ENCODE peak calls at places on chromosomes 3 and 15, in six cellular contexts. Z is breast epithelium, R is tibial artery, J is A549, T is DND-41, O is cardiac muscle cell. C is an unnamed sample.

GRCh38 chr15:66215811-66216210 is 37.7 kb downstream of the MEGF11 start:
- DNase-seq in Z (no peak), R (no peak), J (no peak), T (no peak), O (no peak), C (no peak)

GRCh38 chr3:41148901-41149300 is 50.4 kb upstream of the CTNNB1 start:
- DNase-seq in Z (no peak), R (no peak), J (no peak), T (no peak), O (no peak), C (no peak)

GRCh38 chr3:42823351-42823750 is 14.1 kb downstream of the ACKR2 start:
- DNase-seq in Z (no peak), R (no peak), J (peak; percentile 29), T (no peak), O (no peak), C (peak; percentile 97)

GRCh38 chr3:189551007-189551406 is 80.2 kb upstream of the TP63 start:
- DNase-seq in Z (no peak), R (no peak), J (no peak), T (no peak), O (no peak), C (no peak)

GRCh38 chr3:16910207-16910606 is 25.5 kb downstream of the PLCL2 start:
- DNase-seq in Z (no peak), R (no peak), J (no peak), T (no peak), O (no peak), C (no peak)

GRCh38 chr3:98885851-98886250 is 15.6 kb downstream of the DCBLD2 start:
- DNase-seq in Z (no peak), R (no peak), J (no peak), T (no peak), O (peak; percentile 58), C (no peak)

GRCh38 chr15:89664441-89664840 is 9.2 kb upstream of the KIF7 start:
- DNase-seq in Z (no peak), R (no peak), J (no peak), T (no peak), O (no peak), C (no peak)

GRCh38 chr3:149280950-149281349 is 52.5 kb downstream of the TM4SF18 start:
- DNase-seq in Z (no peak), R (no peak), J (no peak), T (no peak), O (no peak), C (no peak)

GRCh38 chr3:183244219-183244618 is 8.8 kb upstream of the B3GNT5 start:
- DNase-seq in Z (no peak), R (peak; percentile 81), J (no peak), T (no peak), O (peak; percentile 80), C (no peak)

GRCh38 chr15:96358006-96358794 is 27.7 kb downstream of the NR2F2 start:
- DNase-seq in Z (no peak), R (no peak), J (no peak), T (no peak), O (no peak), C (no peak)

GRCh38 chr3:33233884-33234283 is 15.3 kb upstream of the SUSD5 start:
- DNase-seq in Z (no peak), R (no peak), J (no peak), T (no peak), O (no peak), C (no peak)

GRCh38 chr3:65234499-65234898 is 546.7 kb upstream of the ADAMTS9 start:
- DNase-seq in Z (no peak), R (no peak), J (no peak), T (no peak), O (no peak), C (no peak)

GRCh38 chr15:52428297-52428696 is 100.4 kb downstream of the MYO5A start:
- DNase-seq in Z (no peak), R (no peak), J (no peak), T (no peak), O (peak; percentile 57), C (no peak)

GRCh38 chr3:11482024-11482423 is 161.7 kb downstream of the VGLL4 start:
- DNase-seq in Z (no peak), R (peak; percentile 81), J (no peak), T (no peak), O (peak; percentile 53), C (no peak)

GRCh38 chr3:36942632-36943248 is 2.1 kb downstream of the TRANK1 start:
- DNase-seq in Z (no peak), R (no peak), J (no peak), T (no peak), O (no peak), C (no peak)

GRCh38 chr3:129824926-129825541 is 68.5 kb downstream of the TMCC1 start:
- DNase-seq in Z (no peak), R (no peak), J (peak; percentile 69), T (peak; percentile 53), O (peak; percentile 67), C (no peak)

GRCh38 chr3:61926913-61927312 is 365.5 kb downstream of the PTPRG start:
- DNase-seq in Z (no peak), R (no peak), J (no peak), T (no peak), O (peak; percentile 69), C (no peak)

GRCh38 chr3:169072494-169072893 is 591.0 kb downstream of the MECOM start:
- DNase-seq in Z (no peak), R (no peak), J (no peak), T (no peak), O (peak; percentile 39), C (no peak)

GRCh38 chr3:77189684-77190083 is 149.8 kb downstream of the ROBO2 start:
- DNase-seq in Z (no peak), R (no peak), J (no peak), T (no peak), O (no peak), C (no peak)
- H3K27ac ChIP-seq in Z (no peak overlapping the region), R (no peak overlapping the region), J (no peak overlapping the region), T (no peak overlapping the region), O (no peak overlapping the region), C (no peak overlapping the region)

GRCh38 chr15:81297580-81298575 is 26.1 kb downstream of the STARD5 start:
- DNase-seq in Z (no peak), R (peak; percentile 50), J (no peak), T (no peak), O (no peak), C (no peak)
- H3K27ac ChIP-seq in Z (peak overlapping the region; percentile 75), R (no peak overlapping the region), J (no peak overlapping the region), T (peak overlapping the region; percentile 99), O (no peak overlapping the region), C (peak overlapping the region; percentile 71)

GRCh38 chr3:38536686-38537085 is 40.5 kb downstream of the EXOG start:
- DNase-seq in Z (no peak), R (no peak), J (no peak), T (no peak), O (no peak), C (no peak)

GRCh38 chr3:38532529-38532928 is 36.4 kb downstream of the EXOG start:
- DNase-seq in Z (no peak), R (no peak), J (no peak), T (no peak), O (no peak), C (no peak)

GRCh38 chr3:38534604-38535003 is 38.5 kb downstream of the EXOG start:
- DNase-seq in Z (no peak), R (no peak), J (no peak), T (no peak), O (no peak), C (no peak)

GRCh38 chr3:38534180-38534579 is 38.0 kb downstream of the EXOG start:
- DNase-seq in Z (no peak), R (no peak), J (no peak), T (no peak), O (no peak), C (no peak)

GRCh38 chr3:38533285-38533994 is 37.3 kb downstream of the EXOG start:
- DNase-seq in Z (no peak), R (no peak), J (no peak), T (no peak), O (no peak), C (no peak)
- H3K27ac ChIP-seq in Z (no peak overlapping the region), R (no peak overlapping the region), J (no peak overlapping the region), T (no peak overlapping the region), O (no peak overlapping the region), C (no peak overlapping the region)

GRCh38 chr3:25478358-25478757 is 50.3 kb downstream of the RARB start:
- DNase-seq in Z (no peak), R (no peak), J (no peak), T (no peak), O (no peak), C (no peak)
- H3K27ac ChIP-seq in Z (peak overlapping the region; percentile 25), R (peak overlapping the region; percentile 76), J (no peak overlapping the region), T (no peak overlapping the region), O (peak overlapping the region; percentile 54), C (no peak overlapping the region)

C was measured in epithelial cell of prostate.